ENCODE peak calls at places on chromosomes 6 and 20, in four cellular contexts. W, Z, L and O are unnamed samples.

GRCh38 chr6:40999498-41000070 is 39.4 kb downstream of the UNC5CL start:
- DNase-seq in W (peak; percentile 69), Z (peak; percentile 71), L (peak; percentile 81), O (peak; percentile 55)

GRCh38 chr6:27296106-27296783 is 15.8 kb downstream of the POM121L2 start:
- DNase-seq in W (no peak), Z (no peak), L (no peak), O (peak; percentile 36)

GRCh38 chr20:58759947-58760346 is 67.3 kb downstream of the NPEPL1 start:
- DNase-seq in W (peak; percentile 10), Z (no peak), L (no peak), O (no peak)

GRCh38 chr6:15431762-15432495 is 186.1 kb downstream of the JARID2 start:
- DNase-seq in W (no peak), Z (no peak), L (no peak), O (peak; percentile 54)

GRCh38 chr6:37845026-37845911 is 25.7 kb downstream of the ZFAND3 start:
- DNase-seq in W (no peak), Z (no peak), L (no peak), O (no peak)

GRCh38 chr6:100309174-100309573 is 155.5 kb downstream of the SIM1 start:
- DNase-seq in W (no peak), Z (no peak), L (no peak), O (no peak)

GRCh38 chr6:155201461-155202226 is 62.2 kb upstream of the CLDN20 start:
- DNase-seq in W (no peak), Z (no peak), L (no peak), O (no peak)

GRCh38 chr6:73515204-73516101 is 5.4 kb downstream of the EEF1A1 start:
- DNase-seq in W (peak; percentile 48), Z (peak; percentile 59), L (peak; percentile 75), O (peak; percentile 29)

GRCh38 chr6:130423044-130423443 is 57.2 kb downstream of the TMEM200A start:
- DNase-seq in W (no peak), Z (no peak), L (no peak), O (no peak)

GRCh38 chr20:32479697-32480140 is 105.4 kb downstream of the NOL4L start:
- DNase-seq in W (no peak), Z (no peak), L (no peak), O (no peak)

GRCh38 chr20:32481311-32482103 is 103.6 kb downstream of the NOL4L start:
- DNase-seq in W (no peak), Z (no peak), L (no peak), O (no peak)

GRCh38 chr20:32482251-32483220 is 102.6 kb downstream of the NOL4L start:
- DNase-seq in W (peak; percentile 55), Z (no peak), L (no peak), O (no peak)

GRCh38 chr20:32479012-32479411 is 106.1 kb downstream of the NOL4L start:
- DNase-seq in W (no peak), Z (no peak), L (no peak), O (no peak)

DNA sequence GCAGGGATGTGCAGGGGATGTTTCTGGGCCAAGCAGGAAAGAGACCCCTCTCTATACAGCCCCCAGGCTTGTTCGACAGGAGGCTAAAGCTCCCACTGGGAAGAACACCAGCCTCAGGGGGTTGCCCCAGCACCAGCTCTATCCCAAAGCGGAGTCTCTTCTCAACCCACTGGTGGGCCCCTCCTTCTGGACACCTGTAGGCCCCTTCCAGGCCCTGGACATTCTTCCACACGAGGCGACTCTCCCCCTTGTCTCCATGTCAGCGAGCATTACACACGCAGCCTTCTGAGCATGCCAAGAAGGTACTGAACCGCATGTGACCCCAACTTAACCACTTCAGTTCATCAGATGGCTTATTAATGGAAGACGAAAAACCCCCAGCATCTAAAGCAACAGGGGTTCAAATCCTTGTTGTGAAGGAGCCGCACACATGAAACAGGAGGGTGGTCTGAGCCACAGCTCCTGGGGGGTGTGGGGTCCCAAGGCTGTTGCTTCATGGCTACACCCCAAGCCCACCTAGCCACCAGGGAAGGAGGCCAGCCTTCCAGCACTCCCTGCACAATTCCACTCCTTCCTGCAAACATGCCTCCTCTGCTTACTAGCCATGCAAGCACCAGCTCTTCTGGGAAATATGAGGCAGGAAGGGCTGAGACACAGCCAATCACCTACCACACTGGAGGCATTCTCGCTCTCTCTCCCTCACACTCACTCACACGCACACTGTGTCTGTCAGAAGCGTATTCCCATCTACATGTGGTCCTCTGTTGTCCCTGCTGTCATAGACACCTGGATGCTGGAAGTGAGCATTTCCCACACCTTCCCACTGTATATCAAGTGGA is 104.6 kb downstream of the NOL4L start:
- DNase-seq in W (no peak), Z (no peak), L (no peak), O (no peak)
- H3K4me1 ChIP-seq in W (peaks cover 84% of the 10 kb centered on the region), Z (peaks cover 79% of the 10 kb centered on the region), L (peaks cover 51% of the 10 kb centered on the region), O (peaks cover 15% of the 10 kb centered on the region)

GRCh38 chr6:108167449-108167903 is 1.7 kb downstream of the NR2E1 start:
- DNase-seq in W (no peak), Z (no peak), L (no peak), O (no peak)
- H3K27me3 ChIP-seq in W (peaks cover 99% of the 10 kb centered on the region), Z (no peaks in the 10 kb centered on the region), L (peaks cover 3% of the 10 kb centered on the region), O (no peaks in the 10 kb centered on the region)

DNA sequence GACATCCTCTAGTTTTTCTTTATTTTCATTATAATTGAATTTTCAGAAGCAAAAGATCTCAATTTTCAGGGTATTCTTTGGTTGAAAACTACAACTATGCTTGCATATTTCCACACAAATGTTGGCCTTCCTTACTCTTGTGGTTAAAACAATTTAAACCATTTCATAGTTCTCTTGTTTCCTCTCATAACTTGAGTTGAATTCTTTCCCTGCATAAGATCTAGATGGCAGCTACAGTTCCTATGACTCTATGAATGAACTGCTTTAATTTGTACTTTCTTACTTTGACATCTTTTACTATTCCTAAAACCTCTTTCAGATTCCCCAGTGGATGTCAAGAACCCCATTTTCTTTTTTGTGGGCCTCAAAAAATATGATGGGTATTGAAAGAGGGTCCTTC is 564.5 kb downstream of the NKAIN2 start:
- DNase-seq in W (no peak), Z (no peak), L (no peak), O (no peak)
- H3K4me1 ChIP-seq in W (no peaks in the 10 kb centered on the region), Z (no peaks in the 10 kb centered on the region), L (no peaks in the 10 kb centered on the region), O (no peaks in the 10 kb centered on the region)

GRCh38 chr6:105178110-105178509 is 1.7 kb downstream of the POPDC3 start:
- DNase-seq in W (no peak), Z (no peak), L (no peak), O (peak; percentile 34)

GRCh38 chr6:105174512-105174911 is 5.3 kb downstream of the POPDC3 start:
- DNase-seq in W (no peak), Z (no peak), L (no peak), O (no peak)

GRCh38 chr6:105179244-105180065 is at the start of gene POPDC3:
- DNase-seq in W (peak; percentile 38), Z (no peak), L (peak; percentile 29), O (peak; percentile 77)

GRCh38 chr6:105178636-105179035 is 1.2 kb downstream of the POPDC3 start:
- DNase-seq in W (no peak), Z (no peak), L (no peak), O (no peak)

DNA sequence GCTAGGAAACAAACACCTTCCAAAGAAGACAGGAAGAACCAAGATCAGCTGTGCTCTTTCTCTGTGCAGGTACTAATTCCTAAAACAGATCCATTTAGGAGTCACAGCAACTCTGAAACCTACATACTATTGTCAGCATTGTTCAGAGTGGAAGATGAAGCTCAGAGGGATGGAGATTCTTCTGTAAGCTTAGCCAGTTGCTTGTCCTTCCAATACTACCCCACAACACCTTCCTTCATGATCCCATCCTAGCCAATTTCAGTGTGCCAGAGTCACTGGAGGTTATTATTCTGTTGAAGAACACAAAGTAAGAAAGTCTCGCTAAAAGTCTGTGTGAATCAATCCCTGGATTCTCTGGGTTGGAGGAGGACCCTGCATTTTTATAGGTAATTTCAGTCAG is 2.3 kb downstream of the POPDC3 start:
- DNase-seq in W (no peak), Z (no peak), L (no peak), O (peak; percentile 34)
- H3K27me3 ChIP-seq in W (peaks cover 10% of the 10 kb centered on the region), Z (no peaks in the 10 kb centered on the region), L (no peaks in the 10 kb centered on the region), O (no peaks in the 10 kb centered on the region)

GRCh38 chr6:156825475-156825874 is 48.3 kb downstream of the ARID1B start:
- DNase-seq in W (no peak), Z (no peak), L (no peak), O (no peak)

GRCh38 chr6:156820089-156820798 is 43.1 kb downstream of the ARID1B start:
- DNase-seq in W (no peak), Z (no peak), L (no peak), O (no peak)

GRCh38 chr6:156824142-156824541 is 47.0 kb downstream of the ARID1B start:
- DNase-seq in W (no peak), Z (no peak), L (no peak), O (no peak)

GRCh38 chr6:156821707-156822106 is 44.5 kb downstream of the ARID1B start:
- DNase-seq in W (no peak), Z (no peak), L (no peak), O (no peak)

GRCh38 chr6:156822747-156823206 is 45.6 kb downstream of the ARID1B start:
- DNase-seq in W (no peak), Z (no peak), L (no peak), O (no peak)
- H3K4me1 ChIP-seq in W (peaks cover 53% of the 10 kb centered on the region), Z (peaks cover 41% of the 10 kb centered on the region), L (peaks cover 15% of the 10 kb centered on the region), O (peaks cover 8% of the 10 kb centered on the region)

DNA sequence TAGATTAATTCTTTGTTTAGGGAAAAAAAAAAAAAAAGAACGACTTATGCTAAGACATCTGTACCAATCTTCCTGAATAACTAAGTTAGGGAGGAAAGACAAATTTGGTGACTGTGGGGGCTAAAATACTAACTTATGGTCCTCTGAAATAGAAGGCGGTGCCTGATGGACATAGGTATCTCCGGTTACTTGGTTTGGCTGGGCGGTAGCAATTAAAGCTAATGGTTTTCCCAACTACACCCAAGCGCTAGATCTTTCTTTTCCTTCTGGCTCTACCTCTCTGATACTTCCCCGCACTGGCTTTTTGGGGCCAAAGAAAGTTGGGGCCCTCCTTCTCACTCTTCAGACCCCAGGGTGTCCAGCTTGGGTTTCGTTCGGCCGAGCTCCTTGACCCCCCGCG is 1.0 kb upstream of the RBM24 start:
- DNase-seq in W (no peak), Z (no peak), L (no peak), O (no peak)
- H3K27me3 ChIP-seq in W (peaks cover 22% of the 10 kb centered on the region), Z (no peaks in the 10 kb centered on the region), L (no peaks in the 10 kb centered on the region), O (no peaks in the 10 kb centered on the region)

DNA sequence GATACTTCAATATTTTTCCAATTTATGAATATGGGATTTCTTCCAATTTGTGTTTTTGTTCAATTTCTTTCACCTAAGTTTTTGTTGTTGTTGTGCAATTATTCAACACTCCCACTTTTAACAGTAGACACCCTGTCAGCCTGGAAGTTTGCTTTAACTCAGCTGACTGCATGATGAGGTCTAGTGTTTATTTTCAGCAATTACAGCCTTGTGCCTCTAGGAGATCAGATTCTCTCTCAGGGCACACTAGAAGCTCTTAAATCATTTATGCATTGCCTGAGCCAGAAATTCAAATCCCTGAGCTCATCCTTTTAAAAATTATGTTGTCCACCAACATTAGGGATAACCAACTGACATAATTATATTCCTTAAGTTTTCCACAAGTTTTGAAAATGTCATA is 85.7 kb downstream of the MRAP2 start:
- DNase-seq in W (no peak), Z (no peak), L (no peak), O (peak; percentile 7)
- H3K4me1 ChIP-seq in W (no peaks in the 10 kb centered on the region), Z (no peaks in the 10 kb centered on the region), L (no peaks in the 10 kb centered on the region), O (no peaks in the 10 kb centered on the region)